ENCODE peak calls at places on chromosomes 4 and X, in four cellular contexts. U is gastrocnemius medialis, O is Peyer's patch, F is heart left ventricle. Q is an unnamed sample.

GRCh38 chrX:51496501-51497291 is at the start of gene NUDT11:
- DNase-seq in F (peak; percentile 54), U (peak; percentile 2), O (peak; percentile 17), Q (peak; percentile 61)

GRCh38 chr4:137749466-137749865 is 217.2 kb upstream of the PCDH18 start:
- DNase-seq in U (no peak), F (no peak), O (no peak), Q (no peak)

GRCh38 chrX:134760671-134761070 is 102.4 kb upstream of the PLAC1 start:
- DNase-seq in U (no peak), F (no peak), O (no peak), Q (no peak)

GRCh38 chrX:20527458-20528099 is 260.9 kb upstream of the RPS6KA3 start:
- DNase-seq in O (no peak), F (peak; percentile 31), U (no peak), Q (no peak)

GRCh38 chrX:133706890-133707289 is 278.5 kb downstream of the GPC3 start:
- DNase-seq in O (no peak), U (no peak), F (no peak), Q (no peak)

GRCh38 chr4:78545275-78546246 is 6.0 kb upstream of the ANXA3 start:
- DNase-seq in U (no peak), O (no peak), F (peak; percentile 31), Q (no peak)

GRCh38 chrX:79618280-79618679 is 251.1 kb upstream of the ITM2A start:
- DNase-seq in F (no peak), O (no peak), U (no peak), Q (no peak)

GRCh38 chr4:49221209-49221608 is 235.1 kb downstream of the CWH43 start:
- DNase-seq in F (no peak), U (no peak), O (no peak), Q (no peak)

GRCh38 chr4:152162331-152162697 is 373.6 kb downstream of the FBXW7 start:
- DNase-seq in O (no peak), F (no peak), U (no peak), Q (no peak)

GRCh38 chr4:8297691-8298485 is 28.3 kb downstream of the HTRA3 start:
- DNase-seq in O (no peak), U (no peak), F (peak; percentile 21), Q (no peak)

DNA sequence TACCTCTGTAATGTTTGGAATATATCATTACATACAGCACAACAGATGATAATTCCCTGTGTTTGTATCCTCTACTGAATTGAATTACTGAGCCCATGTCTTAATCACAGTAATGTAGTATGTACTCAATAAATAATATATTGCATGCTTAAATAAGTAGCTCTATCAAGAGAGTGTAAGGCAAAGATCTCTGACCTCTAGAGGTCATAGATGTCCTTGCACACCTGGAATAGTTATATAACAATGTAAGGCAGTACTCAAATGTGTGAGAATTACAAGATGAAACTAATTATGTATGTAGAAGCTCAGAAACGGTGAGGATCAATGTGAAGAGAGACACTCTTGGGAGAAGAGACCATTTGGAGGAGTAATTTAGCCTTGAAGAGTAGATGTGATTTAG is 14.3 kb upstream of the GCNA start:
- DNase-seq in U (no peak), F (no peak), O (no peak), Q (no peak)
- H3K36me3 ChIP-seq in U (peaks cover 80% of the 10 kb centered on the region), F (peaks cover 9% of the 10 kb centered on the region), O (peaks cover 2% of the 10 kb centered on the region), Q (no peaks in the 10 kb centered on the region)

DNA sequence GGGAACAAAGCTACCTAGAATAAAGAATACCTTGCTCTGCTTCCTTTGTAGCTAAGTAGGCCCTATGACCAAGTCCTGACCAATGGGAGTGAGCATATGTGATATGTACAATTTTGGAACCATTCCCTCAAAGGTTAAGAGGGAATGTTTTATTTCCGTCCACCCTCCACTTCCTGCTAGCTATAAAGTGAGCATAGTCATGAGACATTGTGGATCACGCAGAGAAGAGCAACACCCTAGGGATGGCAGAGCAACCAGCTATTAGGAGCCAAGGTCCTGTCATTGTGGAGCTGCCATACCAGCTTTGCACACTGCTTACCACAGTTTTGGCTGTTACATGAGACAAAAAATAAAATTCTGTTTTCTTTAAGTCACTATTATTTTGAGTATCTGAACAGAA is 45.8 kb upstream of the RNF128 start:
- DNase-seq in O (no peak), U (no peak), F (no peak), Q (no peak)
- H3K27ac ChIP-seq in O (no peak overlapping the region), U (no peak overlapping the region), F (no peak overlapping the region), Q (no peak overlapping the region)

GRCh38 chrX:71514367-71515038 is 18.4 kb upstream of the OGT start:
- DNase-seq in O (no peak), F (no peak), U (no peak), Q (no peak)
- TF ChIP-seq CTCF in O (no peak), F (no peak), U (no peak), Q (no peak)

GRCh38 chr4:88244056-88244455 is 40.3 kb downstream of the PPM1K start:
- DNase-seq in O (no peak), U (no peak), F (no peak), Q (no peak)

GRCh38 chr4:88242144-88242543 is 42.2 kb downstream of the PPM1K start:
- DNase-seq in O (no peak), F (no peak), U (peak; percentile 80), Q (no peak)

GRCh38 chr4:88246600-88246999 is 37.8 kb downstream of the PPM1K start:
- DNase-seq in O (no peak), F (no peak), U (no peak), Q (no peak)

GRCh38 chr4:88247148-88247547 is 37.2 kb downstream of the PPM1K start:
- DNase-seq in U (no peak), O (no peak), F (no peak), Q (no peak)

DNA sequence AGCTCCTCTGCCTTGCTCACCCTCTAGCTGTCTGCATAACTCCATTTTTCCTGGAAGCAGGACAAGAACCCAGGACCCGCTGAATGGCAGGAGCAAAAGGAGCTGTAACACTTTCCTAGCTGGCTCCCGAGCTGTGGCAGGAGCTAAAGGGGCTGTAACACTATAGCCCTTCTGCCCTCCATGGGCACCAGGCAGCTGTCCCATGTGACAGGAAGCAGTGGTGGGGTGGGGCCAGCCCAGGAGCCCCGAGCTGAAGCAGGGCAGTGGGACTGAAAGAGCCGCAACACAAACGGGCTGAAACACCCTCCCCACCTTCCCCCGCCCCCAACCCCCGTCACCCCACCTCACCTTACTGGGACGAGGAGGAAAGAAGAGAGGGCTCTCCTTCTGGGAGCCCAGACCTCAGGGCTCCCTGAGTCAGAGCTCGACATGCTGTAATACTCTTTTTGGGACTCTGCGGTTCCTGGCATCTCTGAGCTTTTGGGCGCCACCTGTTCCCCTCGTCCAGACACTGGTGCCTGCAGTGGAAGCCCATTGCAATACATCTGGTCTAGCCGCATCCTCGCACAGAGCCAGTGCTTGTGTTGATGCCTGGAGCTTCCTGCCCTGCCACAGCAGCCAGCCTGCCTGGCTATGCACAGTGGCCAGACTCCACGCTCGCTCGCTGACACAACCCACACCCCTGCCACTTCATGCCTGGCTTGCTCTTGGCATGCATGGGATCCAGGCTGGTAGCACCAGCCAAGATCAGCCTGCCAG is 39.4 kb downstream of the PPM1K start:
- DNase-seq in O (peak; percentile 48), F (no peak), U (peak; percentile 70), Q (no peak)
- H3K36me3 ChIP-seq in O (no peaks in the 10 kb centered on the region), F (no peaks in the 10 kb centered on the region), U (no peaks in the 10 kb centered on the region), Q (no peaks in the 10 kb centered on the region)

GRCh38 chr4:113468165-113469022 is 293.1 kb downstream of the CAMK2D start:
- DNase-seq in O (peak; percentile 31), U (peak; percentile 95), F (peak; percentile 86), Q (peak; percentile 28)
- H3K27ac ChIP-seq in O (no peak overlapping the region), U (peak overlapping the region; percentile 96), F (peak overlapping the region; percentile 75), Q (peak overlapping the region; percentile 42)

DNA sequence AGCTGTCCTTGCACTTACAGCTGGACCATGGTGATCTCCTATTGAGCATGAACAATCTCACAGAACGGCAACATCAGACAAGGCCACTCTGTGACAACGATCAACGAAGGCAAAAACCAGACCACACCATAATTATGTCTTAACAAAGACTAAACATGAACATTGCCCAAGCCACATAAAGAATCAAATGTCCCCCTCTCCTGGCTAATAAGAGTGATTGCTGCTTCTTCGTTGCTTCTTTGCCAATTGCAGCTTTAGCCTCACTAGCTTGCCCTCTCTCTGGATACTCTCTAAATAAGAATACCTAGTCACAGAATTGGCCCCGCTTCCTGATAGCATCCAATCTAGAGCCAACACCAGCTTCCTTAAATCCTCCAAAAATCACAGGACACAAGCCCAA is 41.5 kb upstream of the PGRMC1 start:
- DNase-seq in F (no peak), U (no peak), O (no peak), Q (no peak)
- TF ChIP-seq CTCF in F (peak; percentile 29), U (no peak), O (no peak), Q (no peak)

GRCh38 chr4:106340774-106341173 is 24.4 kb downstream of the AIMP1 start:
- DNase-seq in O (no peak), U (no peak), F (no peak), Q (no peak)

GRCh38 chr4:106343865-106344264 is 24.7 kb downstream of the GIMD1 start:
- DNase-seq in U (no peak), O (no peak), F (no peak), Q (no peak)

GRCh38 chr4:106337916-106338315 is 21.6 kb downstream of the AIMP1 start:
- DNase-seq in O (no peak), F (no peak), U (no peak), Q (no peak)

GRCh38 chr4:106334732-106335131 is 18.4 kb downstream of the AIMP1 start:
- DNase-seq in F (no peak), O (no peak), U (no peak), Q (no peak)

GRCh38 chr4:106338671-106339070 is 22.3 kb downstream of the AIMP1 start:
- DNase-seq in F (no peak), U (no peak), O (no peak), Q (no peak)
- H3K36me3 ChIP-seq in F (peaks cover 36% of the 10 kb centered on the region), U (peaks cover 48% of the 10 kb centered on the region), O (peaks cover 3% of the 10 kb centered on the region), Q (peaks cover 10% of the 10 kb centered on the region)

Q was measured in pancreas.